ENCODE peak calls at places on chromosomes 6 and 20, in eight cellular contexts. R is heart left ventricle, J is foreskin fibroblast, M is PC-9, F is mucosa of descending colon, V is fibroblast of the aortic adventitia, C is ovary, Q is LNCaP clone FGC. L is an unnamed sample.

GRCh38 chr6:151068761-151069312 is 170.9 kb upstream of the AKAP12 start:
- DNase-seq in R (no peak), J (peak), M (no peak), F (no peak), V (peak), C (peak), Q (no peak), L (no peak)

GRCh38 chr6:57283096-57283495 is 34.3 kb upstream of the PRIM2 start:
- DNase-seq in R (no peak), J (no peak), M (no peak), F (no peak), V (peak), C (no peak), Q (no peak), L (peak)

GRCh38 chr6:169310983-169311382 is 57.3 kb upstream of the THBS2 start:
- DNase-seq in R (no peak), J (no peak), M (no peak), F (no peak), V (no peak), C (no peak), Q (no peak), L (no peak)

GRCh38 chr6:148179786-148180185 is 162.9 kb upstream of the SASH1 start:
- DNase-seq in R (no peak), J (peak), M (peak), F (no peak), V (peak), C (no peak), Q (no peak), L (peak)

GRCh38 chr20:46897471-46897870 is 2.8 kb downstream of the EYA2 start:
- DNase-seq in R (no peak), J (no peak), M (no peak), F (no peak), V (no peak), C (no peak), Q (no peak), L (no peak)

GRCh38 chr20:50100552-50100951 is 12.4 kb downstream of the UBE2V1 start:
- DNase-seq in R (no peak), J (no peak), M (no peak), F (no peak), V (no peak), C (no peak), Q (no peak), L (no peak)

GRCh38 chr6:9494864-9495263 is 920.0 kb downstream of the TFAP2A start:
- DNase-seq in R (no peak), J (no peak), M (no peak), F (no peak), V (peak), C (no peak), Q (no peak), L (no peak)

GRCh38 chr20:51366155-51366886 is 176.2 kb downstream of the NFATC2 start:
- DNase-seq in R (peak), J (peak), M (peak), F (peak), V (peak), C (peak), Q (no peak), L (peak)

GRCh38 chr20:61957961-61958715 is 107.5 kb downstream of the TAF4 start:
- DNase-seq in R (no peak), J (no peak), M (no peak), F (no peak), V (no peak), C (peak), Q (no peak), L (no peak)

GRCh38 chr6:112694986-112695385 is 347.9 kb downstream of the RFPL4B start:
- DNase-seq in R (no peak), J (no peak), M (no peak), F (no peak), V (peak), C (no peak), Q (no peak), L (no peak)

GRCh38 chr20:47795214-47795667 is 10.0 kb upstream of the SULF2 start:
- DNase-seq in R (peak), J (no peak), M (peak), F (no peak), V (no peak), C (no peak), Q (peak), L (peak)

GRCh38 chr20:17612287-17612974 is 42.6 kb downstream of the DSTN start:
- DNase-seq in R (peak), J (peak), M (no peak), F (peak), V (peak), C (no peak), Q (no peak), L (peak)

GRCh38 chr20:57030611-57031600 is 235.5 kb downstream of the BMP7 start:
- DNase-seq in R (no peak), J (peak), M (peak), F (no peak), V (no peak), C (no peak), Q (no peak), L (no peak)

GRCh38 chr20:58626076-58626475 is 25.0 kb upstream of the STX16 start:
- DNase-seq in R (no peak), J (no peak), M (peak), F (no peak), V (no peak), C (no peak), Q (no peak), L (no peak)

GRCh38 chr20:56222201-56222600 is 26.3 kb upstream of the MC3R start:
- DNase-seq in R (no peak), J (no peak), M (no peak), F (no peak), V (no peak), C (no peak), Q (no peak), L (peak)

GRCh38 chr6:62672989-62673388 is 387.0 kb upstream of the KHDRBS2 start:
- DNase-seq in R (no peak), J (no peak), M (no peak), F (no peak), V (no peak), C (no peak), Q (no peak), L (no peak)

GRCh38 chr6:32845381-32845884 is 1.6 kb upstream of the PSMB8 start:
- DNase-seq in R (no peak), J (no peak), M (no peak), F (peak), V (no peak), C (no peak), Q (no peak), L (no peak)

GRCh38 chr6:91812596-91813274 is 1225.9 kb upstream of the MAP3K7 start:
- DNase-seq in R (no peak), J (no peak), M (no peak), F (no peak), V (no peak), C (no peak), Q (no peak), L (peak)

GRCh38 chr6:90369024-90369519 is 72.4 kb upstream of the BACH2 start:
- DNase-seq in R (peak), J (peak), M (peak), F (no peak), V (peak), C (peak), Q (peak), L (peak)

GRCh38 chr20:19992996-19993908 is 23.9 kb upstream of the NAA20 start:
- DNase-seq in R (no peak), J (peak), M (peak), F (no peak), V (peak), C (peak), Q (no peak), L (peak)

GRCh38 chr6:129501401-129502051 is 208.5 kb downstream of the ARHGAP18 start:
- DNase-seq in R (peak), J (peak), M (peak), F (no peak), V (peak), C (no peak), Q (peak), L (peak)

GRCh38 chr6:90256698-90257485 is 39.8 kb downstream of the BACH2 start:
- DNase-seq in R (no peak), J (peak), M (no peak), F (no peak), V (peak), C (no peak), Q (no peak), L (peak)

GRCh38 chr6:2021713-2022125 is 223.7 kb downstream of the GMDS start:
- DNase-seq in R (peak), J (peak), M (peak), F (peak), V (peak), C (peak), Q (no peak), L (peak)

GRCh38 chr6:20564269-20564668 is 30.0 kb downstream of the CDKAL1 start:
- DNase-seq in R (no peak), J (no peak), M (no peak), F (no peak), V (peak), C (no peak), Q (no peak), L (peak)

GRCh38 chr6:33029297-33030184 is 20.1 kb upstream of the HLA-DOA start:
- DNase-seq in R (no peak), J (no peak), M (no peak), F (no peak), V (peak), C (no peak), Q (no peak), L (no peak)

GRCh38 chr6:104614394-104614793 is 245.3 kb downstream of the HACE1 start:
- DNase-seq in R (no peak), J (no peak), M (no peak), F (no peak), V (no peak), C (no peak), Q (no peak), L (no peak)

DNA sequence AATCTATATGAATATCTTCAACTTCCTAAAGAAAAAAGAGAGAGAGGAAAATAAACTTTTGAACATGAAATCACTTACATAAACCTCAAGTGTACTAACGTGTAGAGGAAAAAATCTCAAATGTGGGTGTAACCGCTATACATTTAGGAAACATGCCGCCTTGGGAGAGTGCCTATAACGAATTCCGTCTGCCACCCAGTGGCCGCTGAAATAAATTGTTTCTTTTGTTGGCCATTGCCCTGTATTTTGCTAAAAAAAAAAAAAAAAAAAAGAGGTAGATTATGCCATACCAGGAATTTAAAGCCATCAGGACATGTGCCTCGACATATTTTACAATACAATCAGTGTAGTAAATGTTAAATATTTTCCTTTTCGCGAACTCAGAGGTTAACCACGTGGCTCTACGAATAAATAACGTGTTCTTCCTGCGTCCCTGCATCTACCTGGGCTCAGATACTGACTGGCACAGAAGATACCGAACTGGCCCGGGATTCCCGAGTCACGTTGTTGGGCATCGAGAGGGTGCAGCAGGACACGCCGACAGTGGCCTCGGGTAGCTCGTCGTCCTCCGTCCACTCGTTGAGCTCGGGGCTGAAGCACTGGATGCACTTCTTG is 14.3 kb downstream of the KLHL31 start:
- DNase-seq in R (no peak), J (peak), M (peak), F (peak), V (peak), C (peak), Q (peak), L (peak)
- H3K4me3 ChIP-seq in R (peak), J (peak), M (peak), F (peak), V (peak), C (peak), Q (peak), L (peak)

GRCh38 chr6:121791396-121792315 is 356.2 kb downstream of the GJA1 start:
- DNase-seq in R (no peak), J (no peak), M (no peak), F (no peak), V (no peak), C (no peak), Q (no peak), L (no peak)
- TF ChIP-seq CTCF in R (no peak), J (no peak), M (no peak), F (no peak), V (no peak), C (no peak), Q (peak), L (peak)

DNA sequence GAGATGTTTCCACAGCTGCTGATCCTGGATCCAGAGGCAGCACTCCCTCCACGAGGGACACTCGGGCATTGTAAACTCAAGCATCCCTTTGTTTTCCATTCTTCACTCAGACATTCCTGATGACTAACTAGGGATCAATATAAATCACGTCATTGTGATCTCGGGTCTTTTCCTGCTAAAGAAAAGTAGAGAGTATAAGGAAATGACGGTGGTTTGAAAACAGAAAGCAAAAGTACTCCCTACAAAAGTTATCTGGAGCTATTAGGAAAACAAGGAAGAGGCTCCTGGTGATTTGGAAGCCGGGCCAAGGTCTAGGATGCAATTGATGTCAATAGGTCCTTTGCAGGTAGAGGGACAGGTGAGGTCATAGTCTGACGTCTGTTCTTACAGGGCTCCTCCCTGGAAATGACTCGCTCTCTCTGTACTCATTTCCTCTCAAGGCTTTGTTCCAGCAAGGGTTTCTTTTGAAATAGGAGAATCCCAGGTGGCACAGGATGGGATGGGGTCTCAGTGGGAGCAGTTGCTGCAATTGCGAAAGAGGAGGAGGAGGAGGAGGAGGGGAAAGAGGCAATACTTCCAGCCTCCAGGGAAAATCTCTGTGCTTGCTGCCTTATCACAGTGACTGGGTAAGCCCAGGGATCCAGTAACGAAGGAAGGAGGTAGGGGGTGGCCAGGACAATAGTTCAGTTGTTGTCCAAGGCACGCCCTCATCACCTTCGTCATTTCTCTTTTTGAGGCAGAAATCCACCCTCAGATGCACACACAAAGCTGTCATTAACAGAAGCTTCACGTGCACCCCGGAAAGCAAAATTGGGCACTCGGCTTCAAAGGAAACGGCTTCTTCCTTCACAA is 222.9 kb downstream of the LY86 start:
- DNase-seq in R (no peak), J (peak), M (peak), F (no peak), V (peak), C (peak), Q (no peak), L (peak)
- H3K4me3 ChIP-seq in R (peak), J (peak), M (peak), F (no peak), V (peak), C (peak), Q (no peak), L (peak)

DNA sequence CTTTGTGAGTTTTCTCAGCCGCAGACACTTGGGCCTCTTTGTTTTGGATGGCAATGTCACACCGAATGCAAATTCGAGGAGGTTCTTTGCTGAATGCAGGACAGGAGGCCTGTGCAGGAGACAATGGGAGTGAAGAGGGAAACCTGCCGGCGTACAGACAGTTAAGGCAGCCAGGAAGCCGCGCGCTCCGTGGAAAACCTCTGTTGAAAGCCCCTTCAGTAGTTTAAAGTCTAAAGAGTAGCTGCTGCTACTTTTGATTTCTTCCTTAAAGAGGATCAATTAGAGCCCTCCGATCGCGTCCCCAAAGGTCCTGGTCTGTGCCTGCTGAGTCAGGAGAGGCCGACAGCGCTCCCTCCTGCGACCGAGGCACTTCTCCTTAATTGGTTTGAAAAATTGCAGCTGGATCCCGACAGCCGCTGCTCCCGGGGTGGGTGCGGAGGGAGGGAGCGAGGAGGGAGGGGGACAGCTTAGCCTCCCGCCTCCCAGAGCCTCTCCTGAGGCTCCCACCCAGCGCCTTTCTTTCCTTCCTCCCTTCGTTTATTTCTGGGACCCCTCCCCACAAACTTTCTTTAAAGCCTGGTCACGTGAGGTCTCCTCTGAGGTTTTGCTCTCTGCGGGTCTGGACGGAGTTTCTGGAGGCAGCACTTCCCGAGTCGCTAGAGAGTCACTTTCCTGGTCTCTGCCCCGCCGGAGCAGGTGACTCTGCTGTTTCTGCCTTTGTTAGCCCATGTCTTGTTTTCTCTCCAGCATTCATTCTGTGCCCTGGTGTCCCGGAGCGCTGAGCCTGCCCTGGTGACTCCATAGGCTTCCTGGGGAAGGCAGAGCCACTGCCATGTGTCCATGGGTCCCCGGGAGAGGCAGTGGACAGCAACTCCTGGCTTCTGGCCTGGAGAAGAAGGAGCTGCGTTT is 22.3 kb upstream of the RPP40 start:
- DNase-seq in R (peak), J (no peak), M (peak), F (peak), V (peak), C (peak), Q (no peak), L (peak)
- TF ChIP-seq CTCF in R (peak), J (peak), M (no peak), F (no peak), V (peak), C (peak), Q (no peak), L (peak)

L was measured in epithelial cell of esophagus.